ENCODE peak calls at places on chromosomes 5 and 9, in eight cellular contexts. One of them, this sample, is unnamed.

GRCh38 chr9:122226142-122226757 is 2.5 kb downstream of the LHX6 start:
- DNase-seq in lower leg skin: peak; percentile 70
- DNase-seq in esophagus squamous epithelium: no peak
- DNase-seq in ovary: no peak
- DNase-seq in stomach: no peak
- DNase-seq in heart left ventricle: no peak
- DNase-seq in A549: no peak
- DNase-seq in GM12878: no peak
- DNase-seq in this sample: no peak

GRCh38 chr5:146731909-146732659 is 146.5 kb downstream of the PPP2R2B start:
- DNase-seq in heart left ventricle: no peak
- DNase-seq in A549: peak; percentile 60
- DNase-seq in lower leg skin: no peak
- DNase-seq in stomach: no peak
- DNase-seq in ovary: no peak
- DNase-seq in esophagus squamous epithelium: no peak
- DNase-seq in GM12878: no peak
- DNase-seq in this sample: peak; percentile 58

GRCh38 chr5:134626369-134627014 is 6.1 kb downstream of the SAR1B start:
- DNase-seq in lower leg skin: no peak
- DNase-seq in ovary: no peak
- DNase-seq in esophagus squamous epithelium: no peak
- DNase-seq in A549: peak; percentile 51
- DNase-seq in GM12878: no peak
- DNase-seq in stomach: no peak
- DNase-seq in heart left ventricle: no peak
- DNase-seq in this sample: no peak

GRCh38 chr5:78591227-78591626 is 57.3 kb downstream of the LHFPL2 start:
- DNase-seq in esophagus squamous epithelium: no peak
- DNase-seq in ovary: no peak
- DNase-seq in heart left ventricle: no peak
- DNase-seq in GM12878: no peak
- DNase-seq in lower leg skin: no peak
- DNase-seq in A549: peak; percentile 84
- DNase-seq in stomach: no peak
- DNase-seq in this sample: no peak

GRCh38 chr5:168978015-168978414 is 322.9 kb downstream of the SLIT3 start:
- DNase-seq in A549: peak; percentile 65
- DNase-seq in lower leg skin: peak; percentile 15
- DNase-seq in ovary: no peak
- DNase-seq in heart left ventricle: no peak
- DNase-seq in stomach: no peak
- DNase-seq in esophagus squamous epithelium: no peak
- DNase-seq in GM12878: no peak
- DNase-seq in this sample: peak; percentile 37

GRCh38 chr9:131270171-131271015 is 5.9 kb downstream of the FAM78A start:
- DNase-seq in esophagus squamous epithelium: no peak
- DNase-seq in ovary: no peak
- DNase-seq in heart left ventricle: peak; percentile 90
- DNase-seq in lower leg skin: peak; percentile 92
- DNase-seq in A549: no peak
- DNase-seq in GM12878: no peak
- DNase-seq in stomach: peak; percentile 46
- DNase-seq in this sample: no peak

GRCh38 chr9:107176701-107177100 is 106.4 kb upstream of the RAD23B start:
- DNase-seq in GM12878: no peak
- DNase-seq in heart left ventricle: no peak
- DNase-seq in lower leg skin: no peak
- DNase-seq in stomach: no peak
- DNase-seq in A549: no peak
- DNase-seq in esophagus squamous epithelium: no peak
- DNase-seq in ovary: no peak
- DNase-seq in this sample: no peak

GRCh38 chr9:129460323-129461261 is 160.3 kb downstream of the C9orf50 start:
- DNase-seq in A549: peak; percentile 97
- DNase-seq in stomach: peak; percentile 97
- DNase-seq in GM12878: peak; percentile 59
- DNase-seq in esophagus squamous epithelium: peak; percentile 59
- DNase-seq in ovary: peak; percentile 97
- DNase-seq in heart left ventricle: peak; percentile 98
- DNase-seq in lower leg skin: peak; percentile 99
- DNase-seq in this sample: peak; percentile 88

GRCh38 chr5:151684690-151685361 is 1.9 kb downstream of the SPARC start:
- DNase-seq in heart left ventricle: peak; percentile 62
- DNase-seq in A549: peak; percentile 74
- DNase-seq in lower leg skin: peak; percentile 90
- DNase-seq in esophagus squamous epithelium: no peak
- DNase-seq in ovary: peak; percentile 67
- DNase-seq in stomach: no peak
- DNase-seq in GM12878: no peak
- DNase-seq in this sample: peak; percentile 38
- TF ChIP-seq POLR2A in heart left ventricle: no peak
- TF ChIP-seq POLR2A in A549: no peak
- TF ChIP-seq POLR2A in lower leg skin: no peak
- TF ChIP-seq POLR2A in esophagus squamous epithelium: no peak
- TF ChIP-seq POLR2A in ovary: no peak
- TF ChIP-seq POLR2A in stomach: no peak
- TF ChIP-seq POLR2A in GM12878: no peak
- TF ChIP-seq POLR2A in this sample: peak; percentile 59

GRCh38 chr5:62000646-62001045 is 305.4 kb upstream of the KIF2A start:
- DNase-seq in stomach: no peak
- DNase-seq in ovary: no peak
- DNase-seq in esophagus squamous epithelium: no peak
- DNase-seq in heart left ventricle: no peak
- DNase-seq in GM12878: no peak
- DNase-seq in lower leg skin: no peak
- DNase-seq in A549: no peak
- DNase-seq in this sample: no peak
- TF ChIP-seq POLR2A in stomach: no peak
- TF ChIP-seq POLR2A in ovary: no peak
- TF ChIP-seq POLR2A in esophagus squamous epithelium: no peak
- TF ChIP-seq POLR2A in heart left ventricle: no peak
- TF ChIP-seq POLR2A in GM12878: no peak
- TF ChIP-seq POLR2A in lower leg skin: no peak
- TF ChIP-seq POLR2A in A549: no peak
- TF ChIP-seq POLR2A in this sample: no peak

DNA sequence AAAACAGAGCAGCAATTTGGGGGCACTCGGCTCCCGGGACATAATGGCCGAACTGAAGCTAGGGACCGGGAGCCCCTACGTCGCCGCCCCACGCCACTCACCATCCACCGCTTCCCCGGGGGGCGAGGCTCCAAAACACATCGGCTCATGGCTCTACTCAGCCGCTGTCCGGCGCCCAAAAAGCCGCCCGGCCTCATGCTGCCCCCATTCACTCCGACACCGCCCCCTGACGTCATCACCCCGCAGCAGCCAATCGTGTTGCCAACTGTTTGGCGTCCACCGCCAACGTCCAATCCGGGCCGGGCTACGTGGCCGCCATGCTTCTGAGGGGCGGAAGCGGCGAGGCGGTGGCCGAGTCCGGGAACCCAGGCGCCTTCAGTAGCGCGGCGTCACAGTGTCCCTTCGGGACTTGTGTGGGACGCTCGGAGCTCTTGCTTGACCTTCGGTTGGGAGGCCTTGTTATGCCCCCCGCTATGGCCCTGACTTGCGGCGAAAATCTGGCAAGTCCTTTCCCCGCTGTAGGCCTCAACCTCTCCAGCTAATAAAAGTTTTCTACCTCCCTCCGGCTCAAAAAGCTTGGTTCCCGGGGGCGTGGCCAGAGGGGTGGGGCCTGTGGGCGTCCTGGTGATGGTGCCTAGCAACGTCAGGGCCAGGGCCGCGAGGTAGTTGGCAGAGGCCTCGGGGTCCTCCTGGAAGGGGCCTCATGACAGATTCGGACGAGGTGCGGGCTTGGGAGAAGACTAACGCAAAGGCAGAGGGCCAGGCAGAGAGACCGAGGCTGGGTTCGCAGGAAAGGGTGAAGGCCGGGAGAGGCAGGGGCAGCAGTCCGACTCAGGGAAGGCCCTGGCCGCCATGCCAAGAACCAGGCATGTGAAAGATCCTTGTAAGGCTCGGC is at the start of the genes PTRH1 and TTC16:
- DNase-seq in stomach: peak; percentile 97
- DNase-seq in GM12878: peak; percentile 72
- DNase-seq in heart left ventricle: peak; percentile 99
- DNase-seq in lower leg skin: peak; percentile 100
- DNase-seq in A549: peak; percentile 96
- DNase-seq in ovary: peak; percentile 98
- DNase-seq in esophagus squamous epithelium: peak; percentile 83
- DNase-seq in this sample: peak; percentile 99
- TF ChIP-seq POLR2A in stomach: no peak
- TF ChIP-seq POLR2A in GM12878: peak; percentile 65
- TF ChIP-seq POLR2A in heart left ventricle: no peak
- TF ChIP-seq POLR2A in lower leg skin: no peak
- TF ChIP-seq POLR2A in A549: no peak
- TF ChIP-seq POLR2A in ovary: peak; percentile 48
- TF ChIP-seq POLR2A in esophagus squamous epithelium: no peak
- TF ChIP-seq POLR2A in this sample: peak; percentile 21

GRCh38 chr5:83703059-83703458 is 17.6 kb downstream of the HAPLN1 start:
- DNase-seq in heart left ventricle: no peak
- DNase-seq in ovary: no peak
- DNase-seq in GM12878: no peak
- DNase-seq in stomach: no peak
- DNase-seq in lower leg skin: no peak
- DNase-seq in A549: no peak
- DNase-seq in esophagus squamous epithelium: no peak
- DNase-seq in this sample: no peak
- TF ChIP-seq POLR2A in heart left ventricle: no peak
- TF ChIP-seq POLR2A in ovary: no peak
- TF ChIP-seq POLR2A in GM12878: no peak
- TF ChIP-seq POLR2A in stomach: no peak
- TF ChIP-seq POLR2A in lower leg skin: no peak
- TF ChIP-seq POLR2A in A549: no peak
- TF ChIP-seq POLR2A in esophagus squamous epithelium: no peak
- TF ChIP-seq POLR2A in this sample: no peak

DNA sequence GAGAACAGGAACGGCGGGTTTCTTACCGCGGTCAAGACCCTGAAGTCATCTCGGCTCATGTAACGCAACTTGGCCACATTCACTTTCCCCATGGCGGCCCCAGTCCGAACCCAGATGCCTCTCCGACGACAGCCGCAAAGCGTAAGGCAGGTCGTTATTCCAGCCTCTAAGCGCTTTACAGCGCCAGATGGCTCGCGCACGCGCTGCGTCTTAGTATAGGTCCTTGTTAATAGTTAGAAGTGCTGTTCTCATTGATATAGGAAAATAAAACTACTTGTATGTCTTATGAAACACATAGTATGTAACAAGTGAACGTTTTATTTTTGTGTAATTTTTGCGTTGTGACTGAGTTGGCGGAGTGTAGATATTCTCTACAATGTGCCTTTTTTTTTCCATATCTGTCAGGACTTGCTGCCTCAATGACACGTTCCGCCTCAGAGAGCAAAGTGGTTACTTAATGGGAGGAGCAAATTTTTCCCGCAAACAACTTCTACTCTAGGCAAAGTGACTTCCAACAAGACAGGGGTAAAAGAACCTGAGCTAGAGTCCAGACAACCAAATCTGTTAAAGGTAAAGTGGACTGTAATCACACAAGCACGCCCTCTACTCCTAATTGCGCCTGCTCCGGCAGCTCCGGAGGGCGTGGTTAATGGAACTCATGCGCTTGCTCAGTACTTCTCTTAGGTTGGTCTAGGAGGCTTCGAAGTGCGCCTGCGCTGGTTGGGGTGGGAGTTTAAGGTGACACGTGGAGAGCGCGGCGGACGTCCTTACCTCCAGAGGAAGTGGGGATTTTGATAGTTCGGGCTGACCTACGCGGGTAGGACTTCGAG is at the start of gene RIOK2:
- DNase-seq in A549: peak; percentile 97
- DNase-seq in GM12878: peak; percentile 96
- DNase-seq in lower leg skin: peak; percentile 98
- DNase-seq in heart left ventricle: peak; percentile 94
- DNase-seq in esophagus squamous epithelium: peak; percentile 73
- DNase-seq in ovary: peak; percentile 92
- DNase-seq in stomach: peak; percentile 93
- DNase-seq in this sample: peak; percentile 55
- TF ChIP-seq POLR2A in A549: peak; percentile 85
- TF ChIP-seq POLR2A in GM12878: peak; percentile 86
- TF ChIP-seq POLR2A in lower leg skin: no peak
- TF ChIP-seq POLR2A in heart left ventricle: no peak
- TF ChIP-seq POLR2A in esophagus squamous epithelium: no peak
- TF ChIP-seq POLR2A in ovary: peak; percentile 23
- TF ChIP-seq POLR2A in stomach: no peak
- TF ChIP-seq POLR2A in this sample: peak; percentile 88

GRCh38 chr5:153969563-153969895 is 69.2 kb downstream of the FAM114A2 start:
- DNase-seq in esophagus squamous epithelium: no peak
- DNase-seq in lower leg skin: no peak
- DNase-seq in ovary: no peak
- DNase-seq in GM12878: no peak
- DNase-seq in stomach: no peak
- DNase-seq in A549: no peak
- DNase-seq in heart left ventricle: no peak
- DNase-seq in this sample: no peak

GRCh38 chr5:153964201-153965101 is 74.3 kb downstream of the FAM114A2 start:
- DNase-seq in ovary: no peak
- DNase-seq in A549: no peak
- DNase-seq in GM12878: no peak
- DNase-seq in stomach: no peak
- DNase-seq in esophagus squamous epithelium: no peak
- DNase-seq in lower leg skin: no peak
- DNase-seq in heart left ventricle: no peak
- DNase-seq in this sample: no peak

GRCh38 chr5:153968761-153969562 is 69.7 kb downstream of the FAM114A2 start:
- DNase-seq in heart left ventricle: no peak
- DNase-seq in GM12878: no peak
- DNase-seq in esophagus squamous epithelium: no peak
- DNase-seq in lower leg skin: no peak
- DNase-seq in A549: no peak
- DNase-seq in ovary: no peak
- DNase-seq in stomach: no peak
- DNase-seq in this sample: no peak

GRCh38 chr5:153960269-153961215 is 78.2 kb downstream of the FAM114A2 start:
- DNase-seq in GM12878: no peak
- DNase-seq in heart left ventricle: no peak
- DNase-seq in esophagus squamous epithelium: no peak
- DNase-seq in ovary: no peak
- DNase-seq in stomach: no peak
- DNase-seq in lower leg skin: no peak
- DNase-seq in A549: no peak
- DNase-seq in this sample: no peak

DNA sequence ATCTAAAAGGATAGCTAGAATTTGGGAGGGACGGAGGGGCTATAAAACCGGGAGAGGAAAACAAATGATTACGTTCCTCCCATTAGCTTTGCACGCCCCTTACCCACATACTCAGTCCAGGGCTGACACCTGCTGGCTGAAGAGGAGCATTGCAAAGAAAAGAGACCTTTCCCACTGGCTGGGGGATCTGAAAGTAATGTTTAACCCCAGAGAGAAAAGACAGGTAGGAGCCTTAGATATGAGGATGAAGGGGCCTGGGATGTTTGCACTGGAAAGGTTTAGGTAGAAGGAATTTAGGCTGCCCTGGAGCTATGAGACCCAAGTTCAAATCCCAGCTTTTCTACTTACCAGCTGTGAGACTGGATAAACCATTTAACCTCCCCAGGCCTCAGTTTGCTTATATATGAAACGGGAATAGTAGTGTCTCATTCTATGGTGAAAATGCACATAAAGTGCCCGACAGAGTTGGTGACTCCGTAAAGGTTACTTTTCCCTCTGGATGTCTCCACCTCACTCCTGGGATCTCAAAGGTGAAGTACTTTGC is 73.5 kb downstream of the FAM114A2 start:
- DNase-seq in GM12878: peak; percentile 13
- DNase-seq in stomach: peak; percentile 33
- DNase-seq in esophagus squamous epithelium: no peak
- DNase-seq in heart left ventricle: no peak
- DNase-seq in lower leg skin: no peak
- DNase-seq in ovary: peak; percentile 50
- DNase-seq in A549: peak; percentile 59
- DNase-seq in this sample: peak; percentile 49
- TF ChIP-seq POLR2A in GM12878: no peak
- TF ChIP-seq POLR2A in stomach: no peak
- TF ChIP-seq POLR2A in esophagus squamous epithelium: no peak
- TF ChIP-seq POLR2A in heart left ventricle: no peak
- TF ChIP-seq POLR2A in lower leg skin: no peak
- TF ChIP-seq POLR2A in ovary: no peak
- TF ChIP-seq POLR2A in A549: no peak
- TF ChIP-seq POLR2A in this sample: no peak

This sample was measured in H54.